ENCODE peak calls at places on chromosomes 16 and 17, in eight cellular contexts. Z is ascending aorta; A is uterus; Q is thoracic aorta; D is psoas muscle; L is endothelial cell of umbilical vein; U is CD8-positive, alpha-beta T cell; G is Panc1. J is an unnamed sample. For H3K27me3, the result is how much of the 10 kb centered on the place peaks cover.

GRCh38 chr17:50917418-50917743 is 51.2 kb upstream of the TOB1 start:
- DNase-seq in Q (no peak), U (no peak), A (no peak), D (no peak), G (no peak), Z (no peak), L (no peak), J (no peak)

GRCh38 chr16:23836404-23837291 is 865 bp downstream of the PRKCB start:
- DNase-seq in U (peak), L (no peak), A (no peak), Q (no peak), Z (no peak), G (no peak), D (peak), J (no peak)

GRCh38 chr17:32771396-32771795 is 105.5 kb downstream of the MYO1D start:
- DNase-seq in Z (no peak), D (no peak), G (peak), Q (no peak), U (no peak), A (no peak), L (peak), J (no peak)

GRCh38 chr16:397736-398332 is 835 bp downstream of the NME4 start:
- DNase-seq in Q (no peak), A (peak), D (peak), U (peak), Z (peak), L (peak), G (no peak), J (no peak)

GRCh38 chr17:4304417-4305027 is 40.7 kb upstream of the ANKFY1 start:
- DNase-seq in U (peak), A (peak), D (no peak), L (peak), Q (no peak), Z (no peak), G (no peak), J (no peak)

GRCh38 chr16:48123104-48123788 is 32.5 kb downstream of the ABCC12 start:
- DNase-seq in Q (no peak), A (no peak), D (peak), G (peak), Z (no peak), L (peak), U (no peak), J (peak)

GRCh38 chr17:12395733-12396354 is 269.8 kb upstream of the MYOCD start:
- DNase-seq in Z (no peak), U (no peak), G (no peak), D (no peak), A (no peak), L (no peak), Q (no peak), J (no peak)

GRCh38 chr16:82240111-82240510 is 70.1 kb upstream of the MPHOSPH6 start:
- DNase-seq in U (no peak), G (no peak), Q (no peak), Z (no peak), L (no peak), D (no peak), A (no peak), J (no peak)

GRCh38 chr16:47858333-47859067 is 297.3 kb downstream of the ABCC12 start:
- DNase-seq in G (no peak), A (no peak), Q (no peak), D (no peak), U (no peak), Z (no peak), L (no peak), J (no peak)

GRCh38 chr16:7492122-7492521 is 159.5 kb downstream of the RBFOX1 start:
- DNase-seq in U (no peak), D (no peak), L (no peak), Q (no peak), G (no peak), Z (no peak), A (no peak), J (no peak)

GRCh38 chr16:56363781-56364565 is 61.4 kb downstream of the AMFR start:
- DNase-seq in L (no peak), D (no peak), U (no peak), Z (no peak), G (no peak), Q (no peak), A (no peak), J (no peak)

GRCh38 chr16:19410435-19411153 is 7.1 kb upstream of the TMC5 start:
- DNase-seq in U (no peak), D (no peak), Q (no peak), L (no peak), G (no peak), Z (no peak), A (no peak), J (no peak)

GRCh38 chr16:47377156-47377555 is 83.7 kb downstream of the ITFG1 start:
- DNase-seq in D (no peak), A (no peak), U (no peak), Q (no peak), G (no peak), Z (no peak), L (no peak), J (no peak)

GRCh38 chr17:75897076-75898019 is 597 bp upstream of the TRIM65 start:
- DNase-seq in G (no peak), D (peak), Z (no peak), U (no peak), Q (no peak), A (peak), L (no peak), J (no peak)

GRCh38 chr16:48556913-48557351 is 53.0 kb downstream of the N4BP1 start:
- DNase-seq in U (no peak), A (no peak), L (peak), Q (no peak), G (peak), D (no peak), Z (no peak), J (no peak)

GRCh38 chr16:14151256-14152030 is 80.3 kb downstream of the MRTFB start:
- DNase-seq in Z (no peak), G (no peak), A (no peak), L (no peak), Q (no peak), D (no peak), U (no peak), J (no peak)

GRCh38 chr17:46003907-46004748 is 5.1 kb downstream of the STH start:
- DNase-seq in A (no peak), L (no peak), U (no peak), Q (no peak), D (peak), G (no peak), Z (no peak), J (no peak)

GRCh38 chr17:77115510-77115909 is 25.3 kb upstream of the SEC14L1 start:
- DNase-seq in U (no peak), G (no peak), D (no peak), Q (no peak), A (no peak), L (peak), Z (no peak), J (no peak)

GRCh38 chr16:83305092-83305491 is 502.7 kb upstream of the HSBP1 start:
- DNase-seq in D (no peak), L (peak), A (no peak), G (no peak), Q (no peak), Z (no peak), U (no peak), J (peak)

GRCh38 chr17:32298721-32299578 is 33.3 kb downstream of the RHBDL3 start:
- DNase-seq in A (no peak), U (no peak), Z (no peak), Q (no peak), D (no peak), L (no peak), G (no peak), J (no peak)

GRCh38 chr17:73226556-73227172 is 33.8 kb downstream of the COG1 start:
- DNase-seq in D (no peak), Q (no peak), G (no peak), U (no peak), L (no peak), Z (no peak), A (no peak), J (no peak)
- H3K4me3 ChIP-seq in D (no peak), Q (no peak), G (no peak), U (no peak), L (no peak), Z (no peak), A (no peak), J (no peak)

DNA sequence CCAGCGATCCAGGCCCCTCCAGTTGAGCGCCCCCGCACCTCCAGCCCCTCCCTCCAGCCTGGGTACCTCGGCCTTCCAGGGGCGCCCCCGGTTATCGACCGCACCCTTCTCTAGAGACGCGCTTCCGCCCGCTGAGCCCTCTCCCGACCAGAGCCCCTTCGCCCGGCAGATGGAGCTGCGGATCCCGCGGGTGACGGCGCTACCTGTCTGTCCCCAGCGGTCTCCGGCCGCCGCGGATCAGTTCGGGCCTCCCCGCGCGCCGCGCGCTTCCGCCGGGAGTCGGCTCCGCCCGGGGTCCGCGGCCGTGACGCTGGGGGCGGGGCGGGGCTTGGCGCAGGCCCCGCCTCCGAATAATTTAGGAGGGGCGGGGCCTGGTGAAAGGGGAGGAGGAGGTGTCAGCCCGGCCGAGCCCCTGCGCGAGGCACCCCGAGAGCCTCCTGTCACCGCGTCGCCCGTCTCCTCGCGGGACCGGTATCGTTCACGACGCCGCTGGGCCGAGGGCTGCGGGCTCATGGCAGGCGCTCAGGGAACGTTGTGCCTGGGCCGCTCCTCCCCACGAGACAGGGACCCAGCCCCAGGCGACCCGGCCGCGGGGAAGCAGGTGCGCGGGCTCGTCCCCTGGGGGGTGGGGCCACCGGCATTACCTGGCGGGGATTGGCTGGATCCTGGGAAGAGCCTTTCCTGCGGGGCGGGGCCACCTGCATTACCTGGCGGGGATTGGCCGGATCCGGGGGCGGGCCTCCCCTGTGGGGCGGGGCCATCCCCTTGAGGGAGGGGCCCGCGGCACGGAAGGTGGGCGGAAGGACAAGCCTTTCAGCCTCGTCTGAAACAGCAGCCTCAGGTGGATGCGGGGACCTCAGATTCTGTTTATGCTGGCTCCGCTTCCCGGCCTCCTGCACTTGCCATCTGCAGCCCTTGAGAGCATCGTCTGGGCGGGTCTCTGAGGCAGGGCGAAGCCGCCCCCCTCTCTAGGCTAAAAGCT is at the start of gene SPATA2L:
- DNase-seq in Q (no peak), U (peak), G (peak), A (peak), L (peak), D (peak), Z (peak), J (no peak)
- TF ChIP-seq CTCF in Q (no peak), U (peak), G (no peak), A (no peak), L (peak), D (no peak), Z (no peak), J (peak)

DNA sequence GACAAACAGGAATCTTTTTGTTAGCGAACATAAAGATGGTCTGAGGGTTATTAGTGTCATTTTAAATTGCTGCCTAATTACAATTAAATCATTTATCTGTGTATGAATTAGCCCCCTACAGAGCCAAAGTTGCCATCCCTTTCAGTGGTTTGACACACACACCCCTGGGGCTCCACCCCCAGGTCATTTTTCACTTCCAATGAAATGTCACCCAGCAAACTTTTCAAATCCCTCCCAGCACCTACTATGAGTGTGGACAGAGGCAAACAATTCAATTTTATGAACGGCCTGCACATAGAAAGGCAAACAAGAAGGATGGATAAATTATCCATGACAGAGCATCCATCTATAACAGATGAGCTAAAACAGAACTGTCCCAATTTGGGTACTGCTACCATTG is 2.4 kb downstream of the MYH10 start:
- DNase-seq in Q (no peak), U (no peak), L (no peak), G (no peak), Z (no peak), A (no peak), D (no peak), J (no peak)
- H3K27me3 ChIP-seq in Q (under half), U (under half), L (under half), G (under half), Z (under half), A (under half), D (under half), J (under half)

GRCh38 chr17:41967141-41967920 is 736 bp downstream of the CNP start:
- DNase-seq in G (no peak), Q (no peak), L (no peak), A (no peak), D (no peak), Z (no peak), U (peak), J (no peak)
- H3K4me3 ChIP-seq in G (peak), Q (peak), L (peak), A (peak), D (peak), Z (peak), U (peak), J (peak)